ENCODE peak calls at places on chromosomes 12 and 14, in ten cellular contexts. A is WERI-Rb-1, X is PC-9, J is psoas muscle, L is HCT116, Z is H7, T is prostate gland, H is body of pancreas, M is fibroblast of pulmonary artery, S is foreskin fibroblast. R is an unnamed sample.

GRCh38 chr14:74401504-74402241 is 24.3 kb downstream of the SYNDIG1L start:
- DNase-seq in X (peak), H (peak), T (no peak), A (peak), Z (peak), J (peak), L (no peak), S (no peak), M (no peak), R (no peak)

GRCh38 chr14:73763396-73763795 is 49.2 kb upstream of the PNMA1 start:
- DNase-seq in M (no peak), A (no peak), Z (no peak), X (no peak), J (peak), T (peak), S (no peak), L (no peak), H (peak), R (no peak)

GRCh38 chr12:2108166-2108565 is 55.4 kb downstream of the CACNA1C start:
- DNase-seq in T (no peak), Z (no peak), X (no peak), M (no peak), S (no peak), J (no peak), H (no peak), A (no peak), L (no peak), R (no peak)

GRCh38 chr12:563250-563781 is 99.9 kb downstream of the NINJ2 start:
- DNase-seq in L (no peak), A (no peak), X (no peak), J (no peak), S (no peak), T (no peak), M (no peak), H (no peak), Z (no peak), R (no peak)

GRCh38 chr12:13154027-13154538 is 42.4 kb upstream of the EMP1 start:
- DNase-seq in S (no peak), A (no peak), M (no peak), L (no peak), J (no peak), Z (no peak), H (no peak), T (no peak), X (no peak), R (no peak)

GRCh38 chr12:132162508-132163031 is 18.3 kb downstream of the NOC4L start:
- DNase-seq in X (no peak), J (peak), M (peak), S (peak), H (no peak), Z (no peak), T (no peak), A (no peak), L (no peak), R (peak)

GRCh38 chr12:115609356-115609755 is 668.1 kb downstream of the MED13L start:
- DNase-seq in X (no peak), L (no peak), Z (no peak), T (no peak), A (no peak), J (no peak), S (no peak), M (no peak), H (no peak), R (no peak)

GRCh38 chr12:30203981-30204380 is 420.2 kb upstream of the TMTC1 start:
- DNase-seq in J (no peak), X (no peak), H (no peak), L (no peak), M (no peak), T (no peak), Z (no peak), A (no peak), S (no peak), R (no peak)

GRCh38 chr12:69007166-69007857 is 74.3 kb upstream of the CPM start:
- DNase-seq in M (peak), J (no peak), X (no peak), T (peak), L (no peak), S (peak), Z (peak), A (no peak), H (peak), R (peak)

GRCh38 chr14:89420502-89420901 is 3.5 kb upstream of the FOXN3 start:
- DNase-seq in Z (no peak), L (no peak), T (no peak), J (no peak), A (no peak), X (no peak), H (no peak), S (no peak), M (no peak), R (no peak)

GRCh38 chr14:48936352-48936751 is 649.8 kb downstream of the RPS29 start:
- DNase-seq in X (no peak), J (no peak), M (peak), A (peak), S (peak), L (no peak), H (no peak), Z (no peak), T (no peak), R (peak)

DNA sequence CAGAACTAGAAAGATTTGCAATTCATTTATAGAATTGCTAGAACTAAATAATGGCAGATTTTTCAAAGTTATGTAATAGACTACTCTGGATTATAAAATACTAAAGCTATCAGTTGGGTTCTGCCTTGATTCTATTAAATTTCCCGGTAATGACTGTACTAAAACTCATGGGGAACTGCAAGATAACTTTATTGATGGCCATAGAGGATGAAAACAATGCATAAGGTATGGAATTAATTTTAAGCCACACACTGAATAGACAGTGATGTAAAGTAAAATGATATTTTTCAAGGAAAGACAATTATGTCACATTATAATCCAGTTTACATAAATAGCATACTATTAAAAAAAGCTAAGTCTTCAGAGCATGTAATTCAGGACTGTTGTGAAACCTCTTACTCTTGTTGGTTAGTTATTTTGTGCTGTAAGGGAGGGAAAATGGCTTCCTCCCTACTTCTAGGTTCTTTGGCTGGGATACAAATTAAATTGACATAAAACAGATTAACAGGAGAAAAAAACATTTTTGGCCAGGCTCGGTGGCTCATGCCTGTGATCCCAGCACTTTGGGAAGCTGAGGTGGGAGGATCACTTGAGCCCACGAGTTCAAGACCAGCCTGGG is 134.4 kb upstream of the AMIGO2 start:
- DNase-seq in J (no peak), S (no peak), T (no peak), L (no peak), X (no peak), A (no peak), M (no peak), Z (no peak), H (no peak), R (no peak)
- H3K4me3 ChIP-seq in J (no peak), S (no peak), T (no peak), L (no peak), X (no peak), A (no peak), M (no peak), Z (no peak), H (no peak), R (no peak)

GRCh38 chr12:47207829-47208248 is 128.1 kb upstream of the AMIGO2 start:
- DNase-seq in A (no peak), T (no peak), X (no peak), J (no peak), H (no peak), Z (no peak), L (no peak), S (no peak), M (no peak), R (no peak)
- H3K4me3 ChIP-seq in A (no peak), T (no peak), X (no peak), J (no peak), H (no peak), Z (no peak), L (no peak), S (no peak), M (no peak), R (no peak)

GRCh38 chr14:91417134-91417982 is at the start of gene CCDC88C:
- DNase-seq in T (peak), A (peak), J (peak), M (no peak), X (peak), S (no peak), L (peak), H (peak), Z (peak), R (no peak)

GRCh38 chr14:91417983-91418386 is 365 bp upstream of the CCDC88C start:
- DNase-seq in H (peak), S (no peak), A (peak), Z (peak), L (peak), M (no peak), T (no peak), X (peak), J (peak), R (no peak)

GRCh38 chr14:91419451-91419850 is 1.8 kb upstream of the CCDC88C start:
- DNase-seq in M (no peak), Z (no peak), A (no peak), T (no peak), H (no peak), L (no peak), J (no peak), S (no peak), X (no peak), R (no peak)

GRCh38 chr14:91418387-91419043 is 895 bp upstream of the CCDC88C start:
- DNase-seq in T (peak), L (peak), Z (peak), S (peak), M (peak), A (peak), H (peak), J (peak), X (peak), R (peak)

DNA sequence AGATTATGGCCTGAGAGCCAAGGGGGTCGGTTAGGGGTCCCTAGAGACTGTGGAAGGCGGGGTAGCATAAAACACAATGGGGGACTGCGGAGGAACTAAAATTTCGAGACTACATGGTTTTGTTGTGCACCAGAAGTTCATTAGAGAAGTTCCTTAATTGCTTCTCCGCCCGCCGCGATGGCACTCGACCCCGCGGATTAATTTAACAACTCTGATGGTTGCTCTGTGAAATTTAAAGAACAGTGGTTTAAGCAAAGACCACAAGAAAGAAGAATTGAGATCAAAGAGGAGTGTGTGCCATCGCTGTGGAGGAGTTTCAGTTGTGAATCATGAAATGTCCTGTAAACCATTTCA is 1.4 kb upstream of the CCDC88C start:
- DNase-seq in J (no peak), Z (no peak), X (no peak), H (no peak), T (no peak), A (no peak), S (no peak), M (no peak), L (no peak), R (no peak)
- H3K4me3 ChIP-seq in J (peak), Z (no peak), X (no peak), H (no peak), T (peak), A (no peak), S (no peak), M (no peak), L (no peak), R (no peak)

DNA sequence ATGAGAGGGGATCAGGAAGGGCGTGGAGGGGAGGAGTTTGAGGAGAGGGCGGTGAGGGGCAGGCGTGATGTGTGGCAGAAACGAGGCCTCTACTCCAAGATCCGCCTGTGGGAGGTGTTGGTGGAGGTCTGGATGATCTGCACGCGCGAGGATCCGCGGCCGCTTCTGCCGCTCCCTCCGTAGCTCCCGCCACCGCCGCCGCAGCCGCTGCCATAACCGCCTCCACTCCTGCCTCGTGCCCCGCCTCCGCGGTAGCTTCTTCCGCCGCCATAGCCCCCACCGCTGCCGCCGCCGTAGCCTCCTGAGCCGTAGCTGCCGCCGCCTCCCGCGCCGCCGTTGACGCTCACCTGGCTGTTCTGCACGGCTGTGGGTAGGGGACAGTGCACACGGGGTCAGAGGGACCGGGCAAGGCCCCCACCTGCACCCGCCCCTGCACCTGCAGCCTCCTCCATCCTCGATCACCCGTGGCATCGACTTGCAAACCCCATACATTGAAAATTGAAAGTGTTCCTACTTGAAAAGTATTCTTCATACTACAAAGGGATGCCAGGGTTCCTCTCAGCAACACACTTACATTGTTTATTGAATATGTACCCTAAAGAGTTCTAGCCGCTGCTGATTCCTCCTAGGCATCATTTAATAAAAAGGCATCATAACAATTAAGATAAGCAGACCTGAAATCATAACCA is 11.0 kb upstream of the KRT1 start:
- DNase-seq in Z (peak), S (no peak), H (peak), T (no peak), J (peak), L (no peak), M (no peak), A (no peak), X (no peak), R (no peak)
- H3K4me3 ChIP-seq in Z (peak), S (no peak), H (no peak), T (peak), J (peak), L (no peak), M (no peak), A (no peak), X (no peak), R (no peak)

GRCh38 chr12:12008931-12009611 is 61.7 kb upstream of the BCL2L14 start:
- DNase-seq in A (no peak), L (no peak), J (no peak), M (peak), T (no peak), Z (peak), H (no peak), X (peak), S (peak), R (peak)
- H3K4me3 ChIP-seq in A (no peak), L (no peak), J (no peak), M (no peak), T (no peak), Z (no peak), H (no peak), X (no peak), S (no peak), R (no peak)

GRCh38 chr12:49842519-49843352 is at the start of gene BCDIN3D:
- DNase-seq in X (peak), T (peak), S (peak), J (peak), H (peak), A (peak), L (peak), Z (peak), M (peak), R (peak)
- H3K4me3 ChIP-seq in X (peak), T (peak), S (peak), J (peak), H (peak), A (peak), L (peak), Z (peak), M (peak), R (peak)

GRCh38 chr12:92032101-92032500 is 113.5 kb downstream of the BTG1 start:
- DNase-seq in A (no peak), S (no peak), J (no peak), L (no peak), H (no peak), Z (no peak), M (no peak), T (no peak), X (no peak), R (no peak)

GRCh38 chr12:92030618-92031017 is 115.0 kb downstream of the BTG1 start:
- DNase-seq in M (peak), Z (no peak), J (no peak), T (peak), S (peak), X (no peak), L (no peak), A (no peak), H (peak), R (peak)

GRCh38 chr12:92029136-92029535 is 116.5 kb downstream of the BTG1 start:
- DNase-seq in Z (no peak), M (no peak), L (no peak), T (no peak), X (no peak), H (no peak), J (no peak), A (no peak), S (no peak), R (no peak)

GRCh38 chr12:92028039-92028709 is 117.5 kb downstream of the BTG1 start:
- DNase-seq in X (no peak), M (peak), J (no peak), A (no peak), T (no peak), S (no peak), Z (no peak), L (no peak), H (no peak), R (peak)

GRCh38 chr12:92029902-92030586 is 115.6 kb downstream of the BTG1 start:
- DNase-seq in M (no peak), J (no peak), A (no peak), S (no peak), H (no peak), X (no peak), L (no peak), T (peak), Z (no peak), R (no peak)
- H3K4me3 ChIP-seq in M (no peak), J (no peak), A (no peak), S (no peak), H (no peak), X (no peak), L (no peak), T (no peak), Z (no peak), R (no peak)

GRCh38 chr14:43166163-43166562 is 1340.9 kb downstream of the FSCB start:
- DNase-seq in Z (no peak), T (no peak), L (no peak), M (no peak), J (no peak), X (no peak), H (no peak), A (no peak), S (no peak), R (no peak)

GRCh38 chr14:43165651-43166050 is 1341.4 kb downstream of the FSCB start:
- DNase-seq in S (no peak), H (no peak), L (no peak), A (no peak), X (no peak), J (no peak), T (no peak), Z (no peak), M (peak), R (peak)

GRCh38 chr14:43155924-43156323 is 1351.2 kb downstream of the FSCB start:
- DNase-seq in A (no peak), H (no peak), J (no peak), X (no peak), L (no peak), Z (no peak), M (no peak), S (no peak), T (no peak), R (no peak)

DNA sequence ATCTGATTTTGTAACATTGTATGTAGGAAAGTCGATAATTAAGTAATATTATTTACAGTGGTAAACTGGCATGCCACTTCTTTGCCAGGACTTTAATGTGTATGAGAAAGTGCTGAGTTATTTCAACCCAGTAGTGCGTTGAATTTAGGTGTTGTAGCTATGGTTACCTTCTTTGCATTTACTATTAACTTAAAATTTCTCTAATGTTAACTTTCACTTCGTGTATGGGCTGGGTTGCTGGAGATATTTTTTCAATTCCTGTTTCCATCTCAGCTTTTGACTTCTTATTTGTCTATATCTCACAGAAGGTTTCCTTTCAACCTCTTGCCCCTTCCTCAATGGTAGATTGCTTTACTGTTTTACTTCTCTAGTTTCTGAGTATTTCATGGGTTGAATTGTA is 1345.6 kb downstream of the FSCB start:
- DNase-seq in H (no peak), X (no peak), L (no peak), A (no peak), J (no peak), T (no peak), Z (no peak), M (no peak), S (no peak), R (no peak)
- H3K4me3 ChIP-seq in H (no peak), X (no peak), L (no peak), A (no peak), J (no peak), T (no peak), Z (no peak), M (no peak), S (no peak), R (no peak)